ENCODE peak calls at places on chromosomes 2 and 18, in eight cellular contexts. C is mucosa of gallbladder, X is NCI-H82, H is HFFc6, A is SIG-M5, F is sciatic nerve, G is astrocyte of the spinal cord, T is NCI-H2081. M is an unnamed sample.

GRCh38 chr2:10579441-10580169 is 110.2 kb downstream of the NOL10 start:
- DNase-seq in C (no peak), X (no peak), H (no peak), A (no peak), F (no peak), G (no peak), T (no peak), M (no peak)

GRCh38 chr18:58337688-58338087 is 291.2 kb downstream of the ALPK2 start:
- DNase-seq in C (peak; percentile 24), X (no peak), H (no peak), A (no peak), F (no peak), G (peak; percentile 49), T (peak; percentile 3), M (no peak)

GRCh38 chr2:227939271-227940027 is 68.0 kb downstream of the DAW1 start:
- DNase-seq in C (no peak), X (peak; percentile 82), H (peak; percentile 27), A (no peak), F (no peak), G (peak; percentile 41), T (peak; percentile 62), M (no peak)

GRCh38 chr18:3585656-3586509 is 135.9 kb downstream of the TGIF1 start:
- DNase-seq in C (peak; percentile 79), X (peak; percentile 94), H (peak; percentile 71), A (peak; percentile 18), F (peak; percentile 89), G (peak; percentile 72), T (peak; percentile 82), M (peak; percentile 78)

GRCh38 chr2:3624059-3624794 is 29.3 kb downstream of the COLEC11 start:
- DNase-seq in C (no peak), X (no peak), H (no peak), A (no peak), F (peak; percentile 28), G (no peak), T (no peak), M (no peak)

GRCh38 chr18:76450912-76451421 is 44.1 kb downstream of the ZNF516 start:
- DNase-seq in C (no peak), X (peak; percentile 41), H (peak; percentile 54), A (no peak), F (peak; percentile 79), G (no peak), T (peak; percentile 60), M (peak; percentile 53)

GRCh38 chr2:1585635-1586034 is 158.7 kb downstream of the PXDN start:
- DNase-seq in C (no peak), X (no peak), H (no peak), A (no peak), F (no peak), G (no peak), T (no peak), M (no peak)

GRCh38 chr2:159904565-159905281 is 106.7 kb upstream of the CD302 start:
- DNase-seq in C (peak; percentile 84), X (peak; percentile 68), H (no peak), A (peak; percentile 69), F (peak; percentile 64), G (no peak), T (no peak), M (no peak)

GRCh38 chr2:219309278-219309677 is at the start of gene PTPRN:
- DNase-seq in C (no peak), X (peak; percentile 97), H (no peak), A (no peak), F (no peak), G (no peak), T (peak; percentile 73), M (no peak)

GRCh38 chr2:96505231-96505889 is at the start of gene NEURL3:
- DNase-seq in C (peak; percentile 62), X (no peak), H (peak; percentile 50), A (no peak), F (no peak), G (peak; percentile 15), T (no peak), M (peak; percentile 95)